ENCODE peak calls at places on chromosomes 11 and 22, in ten cellular contexts. Q is GM23248; E is mesenchymal stem cell; B is neuronal stem cell; C is K562; M is PC-3; L is thoracic aorta; G is ovary; H is CD4-positive, CD25-positive, alpha-beta regulatory T cell; O is lung. V is an unnamed sample.

GRCh38 chr11:1714908-1715885 is 18.2 kb downstream of the KRTAP5-6 start:
- DNase-seq in Q (no peak), E (no peak), B (no peak), C (no peak), M (no peak), L (no peak), G (no peak), H (no peak), O (no peak), V (no peak)

GRCh38 chr11:3920148-3920852 is 64.8 kb downstream of the STIM1 start:
- DNase-seq in Q (peak; percentile 83), E (peak; percentile 63), B (no peak), C (no peak), M (peak; percentile 71), L (no peak), G (peak; percentile 62), H (peak; percentile 48), O (peak; percentile 43), V (peak; percentile 54)

GRCh38 chr22:42291287-42291686 is 20.8 kb upstream of the TCF20 start:
- DNase-seq in Q (no peak), E (no peak), B (no peak), C (no peak), M (no peak), L (no peak), G (no peak), H (no peak), O (no peak), V (no peak)

GRCh38 chr22:35661377-35661937 is 13.2 kb downstream of the APOL6 start:
- DNase-seq in Q (peak; percentile 73), E (peak; percentile 49), B (no peak), C (no peak), M (no peak), L (no peak), G (no peak), H (no peak), O (no peak), V (no peak)

GRCh38 chr11:93444671-93445073 is 98.5 kb downstream of the SMCO4 start:
- DNase-seq in Q (peak; percentile 14), E (no peak), B (peak; percentile 68), C (no peak), M (peak; percentile 96), L (no peak), G (no peak), H (no peak), O (no peak), V (peak; percentile 40)

GRCh38 chr11:32034149-32034548 is 56.7 kb upstream of the RCN1 start:
- DNase-seq in Q (peak; percentile 97), E (peak; percentile 79), B (no peak), C (no peak), M (no peak), L (no peak), G (no peak), H (no peak), O (no peak), V (no peak)

GRCh38 chr11:41301023-41301422 is 158.4 kb downstream of the LRRC4C start:
- DNase-seq in Q (no peak), E (no peak), B (no peak), C (no peak), M (peak; percentile 42), L (no peak), G (no peak), H (no peak), O (no peak), V (no peak)

GRCh38 chr11:20154381-20154780 is 5.9 kb downstream of the DBX1 start:
- DNase-seq in Q (peak; percentile 80), E (peak; percentile 16), B (no peak), C (no peak), M (peak; percentile 13), L (no peak), G (no peak), H (no peak), O (no peak), V (no peak)

DNA sequence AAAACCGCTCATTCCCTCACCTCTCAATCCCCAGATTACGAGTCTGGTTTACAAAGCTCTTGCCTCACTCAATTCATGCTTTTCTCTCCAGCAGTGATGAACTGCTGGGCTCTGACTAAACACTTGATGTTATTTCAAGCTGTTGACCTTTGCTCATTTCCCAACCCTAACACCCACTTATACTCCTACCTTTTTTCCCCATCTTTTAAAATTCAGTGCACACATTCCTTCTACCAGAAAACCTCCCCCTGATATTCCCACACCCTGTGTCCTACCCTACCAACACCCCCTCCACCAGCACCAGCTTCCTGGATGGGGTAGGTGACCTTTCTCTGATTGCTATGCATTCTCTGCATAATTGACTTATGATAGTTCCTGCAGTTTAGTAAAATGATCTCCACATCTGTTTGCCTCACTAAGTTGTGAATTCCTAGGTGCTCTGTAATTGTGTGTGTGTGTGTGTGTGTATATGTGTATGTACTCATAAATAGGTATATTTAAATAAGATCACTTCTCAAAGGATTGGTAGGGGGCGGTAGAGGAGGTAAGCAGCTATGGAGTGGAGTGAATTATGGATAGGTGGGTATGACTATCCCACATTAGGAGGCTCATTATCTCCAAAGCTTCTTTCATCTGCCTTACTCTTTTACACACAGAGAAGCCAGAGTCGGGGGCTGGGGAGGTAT is 842 bp downstream of the HEPACAM start:
- DNase-seq in Q (peak; percentile 88), E (peak; percentile 54), B (no peak), C (no peak), M (peak; percentile 35), L (no peak), G (no peak), H (no peak), O (no peak), V (no peak)
- H3K27ac ChIP-seq in Q (peak overlapping the region; percentile 58), E (peak overlapping the region; percentile 68), B (no peak overlapping the region), C (no peak overlapping the region), M (no peak overlapping the region), L (no peak overlapping the region), G (no peak overlapping the region), H (no peak overlapping the region), O (no peak overlapping the region), V (no peak overlapping the region)

GRCh38 chr22:47817380-47817779 is 1054.9 kb downstream of the TBC1D22A start:
- DNase-seq in Q (no peak), E (no peak), B (no peak), C (no peak), M (no peak), L (no peak), G (no peak), H (no peak), O (no peak), V (no peak)

GRCh38 chr22:47818496-47818895 is 1056.0 kb downstream of the TBC1D22A start:
- DNase-seq in Q (no peak), E (no peak), B (no peak), C (no peak), M (no peak), L (no peak), G (no peak), H (no peak), O (no peak), V (no peak)

GRCh38 chr22:47813661-47814060 is 1051.2 kb downstream of the TBC1D22A start:
- DNase-seq in Q (no peak), E (no peak), B (no peak), C (no peak), M (no peak), L (no peak), G (no peak), H (no peak), O (no peak), V (no peak)

GRCh38 chr22:47814474-47814873 is 1052.0 kb downstream of the TBC1D22A start:
- DNase-seq in Q (no peak), E (no peak), B (no peak), C (no peak), M (no peak), L (no peak), G (no peak), H (no peak), O (no peak), V (no peak)

DNA sequence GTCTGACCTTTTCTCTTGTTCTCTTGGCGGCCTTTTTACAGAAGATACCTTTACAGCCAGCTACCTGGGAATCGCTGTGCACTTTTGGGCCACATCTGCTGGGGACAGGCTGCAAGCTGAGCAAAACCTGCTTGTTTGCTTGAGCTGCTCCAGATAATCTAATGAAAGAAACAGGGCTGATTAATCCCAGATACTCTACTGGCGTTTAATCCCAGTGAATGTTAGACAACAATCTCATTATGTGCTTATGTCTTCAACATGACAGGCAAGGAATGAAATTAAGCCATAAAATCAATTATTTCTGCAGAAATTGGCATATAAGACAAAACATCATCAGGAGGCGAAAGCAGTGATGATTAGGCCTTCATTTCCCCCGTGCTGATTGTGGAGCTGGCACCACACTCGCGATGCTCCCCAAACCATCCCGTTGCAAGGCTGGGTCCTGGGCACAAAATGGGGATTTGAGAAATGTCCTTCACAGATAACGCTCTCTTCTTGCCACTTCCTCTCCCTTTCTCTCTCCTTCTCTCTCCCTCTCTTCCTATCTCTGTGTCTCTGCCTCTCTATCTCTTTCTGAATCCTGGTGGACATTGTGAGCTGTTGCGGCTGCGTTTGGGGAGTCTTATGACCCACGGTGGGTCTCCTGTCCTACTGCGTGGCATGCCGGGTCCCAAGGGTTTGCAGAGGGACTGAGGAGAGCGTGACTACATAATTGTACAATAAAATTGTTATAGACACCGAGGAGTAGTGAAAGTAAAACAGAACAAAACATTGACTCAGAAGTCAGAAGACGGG is 1053.9 kb downstream of the TBC1D22A start:
- DNase-seq in Q (no peak), E (no peak), B (no peak), C (no peak), M (no peak), L (no peak), G (no peak), H (no peak), O (no peak), V (no peak)
- H3K9me3 ChIP-seq in Q (no peaks in the 10 kb centered on the region), E (peaks cover 4% of the 10 kb centered on the region), B (peaks cover 4% of the 10 kb centered on the region), C (no peaks in the 10 kb centered on the region), M (no peaks in the 10 kb centered on the region), L (no peaks in the 10 kb centered on the region), G (no peaks in the 10 kb centered on the region), H (no peaks in the 10 kb centered on the region), O (no peaks in the 10 kb centered on the region), V (no peaks in the 10 kb centered on the region)

GRCh38 chr11:34625576-34625975 is 4.7 kb downstream of the EHF start:
- DNase-seq in Q (no peak), E (no peak), B (no peak), C (no peak), M (no peak), L (no peak), G (no peak), H (no peak), O (no peak), V (no peak)

GRCh38 chr11:34621876-34622275 is 983 bp downstream of the EHF start:
- DNase-seq in Q (no peak), E (no peak), B (no peak), C (no peak), M (peak; percentile 39), L (no peak), G (no peak), H (no peak), O (no peak), V (no peak)

GRCh38 chr11:34626393-34626792 is 5.5 kb downstream of the EHF start:
- DNase-seq in Q (peak; percentile 20), E (no peak), B (no peak), C (no peak), M (no peak), L (no peak), G (no peak), H (no peak), O (no peak), V (no peak)

GRCh38 chr11:34623463-34623862 is 2.6 kb downstream of the EHF start:
- DNase-seq in Q (no peak), E (no peak), B (no peak), C (no peak), M (no peak), L (no peak), G (no peak), H (no peak), O (no peak), V (peak; percentile 50)

GRCh38 chr11:34624069-34624468 is 3.2 kb downstream of the EHF start:
- DNase-seq in Q (no peak), E (no peak), B (no peak), C (no peak), M (no peak), L (no peak), G (no peak), H (no peak), O (peak; percentile 50), V (peak; percentile 80)
- H3K4me3 ChIP-seq in Q (no peak overlapping the region), E (no peak overlapping the region), B (no peak overlapping the region), C (no peak overlapping the region), M (peak overlapping the region; percentile 66), L (no peak overlapping the region), G (no peak overlapping the region), H (no peak overlapping the region), O (no peak overlapping the region), V (peak overlapping the region; percentile 43)

GRCh38 chr22:17436981-17437410 is 67.7 kb downstream of the CECR2 start:
- DNase-seq in Q (no peak), E (no peak), B (peak; percentile 72), C (no peak), M (no peak), L (no peak), G (no peak), H (no peak), O (no peak), V (no peak)
- H3K27ac ChIP-seq in Q (no peak overlapping the region), E (no peak overlapping the region), B (peak overlapping the region; percentile 33), C (no peak overlapping the region), M (no peak overlapping the region), L (no peak overlapping the region), G (no peak overlapping the region), H (no peak overlapping the region), O (no peak overlapping the region), V (no peak overlapping the region)